ENCODE peak calls at places on chromosomes 1 and 21, in ten cellular contexts. Z is IMR-90, U is cardiac fibroblast, M is tibial artery, I is AG09319, R is mesothelial cell of epicardium, E is GM20000, C is lung, O is endothelial cell of umbilical vein, Q is OCI-LY7. T is an unnamed sample.

GRCh38 chr1:110979154-110979553 is 15.4 kb upstream of the LRIF1 start:
- DNase-seq in Q (no peak), O (no peak), M (no peak), R (no peak), Z (no peak), E (no peak), C (no peak), I (no peak), U (no peak), T (no peak)

GRCh38 chr1:62725981-62726588 is 37.9 kb upstream of the DOCK7 start:
- DNase-seq in E (no peak), U (no peak), Q (no peak), I (no peak), Z (peak), C (no peak), R (no peak), O (no peak), M (no peak), T (no peak)

GRCh38 chr1:247390116-247390791 is 25.7 kb upstream of the NLRP3 start:
- DNase-seq in U (peak), Q (peak), E (peak), O (peak), I (peak), C (peak), R (peak), M (peak), Z (peak), T (peak)

GRCh38 chr1:19620786-19621185 is 23.3 kb upstream of the NBL1 start:
- DNase-seq in O (no peak), Q (no peak), Z (peak), U (peak), C (no peak), I (no peak), E (no peak), M (no peak), R (no peak), T (no peak)

GRCh38 chr1:221439008-221439733 is 302.7 kb downstream of the DUSP10 start:
- DNase-seq in U (peak), Z (peak), C (no peak), E (no peak), M (no peak), I (no peak), R (no peak), O (peak), Q (no peak), T (peak)

GRCh38 chr1:153778824-153779519 is 3.8 kb downstream of the SLC27A3 start:
- DNase-seq in O (no peak), R (no peak), I (no peak), E (no peak), C (no peak), U (no peak), Z (no peak), Q (no peak), M (no peak), T (no peak)

GRCh38 chr1:201554789-201555592 is 16.1 kb downstream of the NAV1 start:
- DNase-seq in U (no peak), M (no peak), I (no peak), Q (no peak), E (no peak), Z (no peak), O (no peak), C (no peak), R (no peak), T (no peak)

GRCh38 chr1:119179051-119179450 is 38.6 kb upstream of the WARS2 start:
- DNase-seq in C (no peak), R (no peak), Z (no peak), O (no peak), M (no peak), E (no peak), Q (no peak), U (no peak), I (no peak), T (no peak)

GRCh38 chr1:5220881-5221280 is 566.5 kb downstream of the AJAP1 start:
- DNase-seq in Q (peak), Z (no peak), I (no peak), R (no peak), E (no peak), C (no peak), O (no peak), M (no peak), U (no peak), T (no peak)

GRCh38 chr1:228842094-228842775 is 107.0 kb downstream of the RHOU start:
- DNase-seq in I (peak), Z (peak), M (peak), E (no peak), R (no peak), U (peak), C (peak), Q (no peak), O (peak), T (no peak)

GRCh38 chr1:243791586-243792267 is 58.3 kb downstream of the AKT3 start:
- DNase-seq in U (peak), Z (no peak), C (no peak), R (no peak), E (no peak), I (no peak), O (peak), Q (no peak), M (no peak), T (no peak)

GRCh38 chr1:210244746-210245367 is 12.3 kb downstream of the SERTAD4 start:
- DNase-seq in C (no peak), Q (no peak), E (no peak), U (peak), Z (no peak), R (no peak), O (no peak), M (no peak), I (no peak), T (no peak)

GRCh38 chr21:31136891-31137290 is 98.6 kb upstream of the KRTAP19-8 start:
- DNase-seq in C (no peak), M (no peak), E (peak), O (peak), Z (peak), R (no peak), I (no peak), U (peak), Q (no peak), T (no peak)

GRCh38 chr1:31822766-31823165 is 6.9 kb upstream of the SPOCD1 start:
- DNase-seq in E (no peak), Q (no peak), U (peak), R (no peak), C (no peak), M (no peak), I (no peak), Z (peak), O (no peak), T (no peak)

GRCh38 chr1:229410692-229411433 is 23.0 kb downstream of the ACTA1 start:
- DNase-seq in Z (peak), R (no peak), U (peak), O (no peak), Q (no peak), M (peak), C (peak), E (no peak), I (peak), T (peak)

GRCh38 chr1:162136760-162137537 is 67.5 kb downstream of the NOS1AP start:
- DNase-seq in M (no peak), R (no peak), U (peak), C (no peak), Q (no peak), I (peak), O (peak), E (no peak), Z (peak), T (no peak)

GRCh38 chr1:1038694-1039093 is 18.8 kb downstream of the AGRN start:
- DNase-seq in E (peak), I (no peak), Z (no peak), R (no peak), U (no peak), O (no peak), Q (peak), M (no peak), C (no peak), T (no peak)

GRCh38 chr1:9573723-9574122 is 15.0 kb upstream of the TMEM201 start:
- DNase-seq in Z (peak), U (peak), E (no peak), O (no peak), I (no peak), M (no peak), C (no peak), R (no peak), Q (peak), T (no peak)

GRCh38 chr1:205633421-205633976 is 1.7 kb upstream of the ELK4 start:
- DNase-seq in Q (no peak), R (no peak), O (peak), Z (peak), C (no peak), M (no peak), E (no peak), I (no peak), U (peak), T (no peak)

GRCh38 chr1:30765610-30766434 is 8.2 kb upstream of the LAPTM5 start:
- DNase-seq in R (no peak), E (no peak), U (no peak), C (no peak), O (no peak), Q (no peak), Z (no peak), M (no peak), I (no peak), T (peak)

GRCh38 chr1:9248341-9249262 is 14.0 kb downstream of the H6PD start:
- DNase-seq in Z (no peak), Q (no peak), U (no peak), M (no peak), E (no peak), O (no peak), C (no peak), R (no peak), I (no peak), T (no peak)

GRCh38 chr1:185229981-185230380 is 73.0 kb downstream of the SWT1 start:
- DNase-seq in Z (no peak), E (no peak), R (no peak), O (no peak), I (no peak), Q (no peak), M (no peak), C (no peak), U (no peak), T (no peak)

GRCh38 chr1:65469889-65470340 is 49.4 kb downstream of the LEPR start:
- DNase-seq in I (no peak), R (no peak), U (peak), C (no peak), M (no peak), Q (no peak), E (no peak), Z (peak), O (peak), T (no peak)

GRCh38 chr1:160767417-160768294 is 28.3 kb upstream of the LY9 start:
- DNase-seq in U (no peak), R (no peak), Q (no peak), Z (no peak), E (no peak), O (no peak), C (no peak), I (no peak), M (no peak), T (peak)

DNA sequence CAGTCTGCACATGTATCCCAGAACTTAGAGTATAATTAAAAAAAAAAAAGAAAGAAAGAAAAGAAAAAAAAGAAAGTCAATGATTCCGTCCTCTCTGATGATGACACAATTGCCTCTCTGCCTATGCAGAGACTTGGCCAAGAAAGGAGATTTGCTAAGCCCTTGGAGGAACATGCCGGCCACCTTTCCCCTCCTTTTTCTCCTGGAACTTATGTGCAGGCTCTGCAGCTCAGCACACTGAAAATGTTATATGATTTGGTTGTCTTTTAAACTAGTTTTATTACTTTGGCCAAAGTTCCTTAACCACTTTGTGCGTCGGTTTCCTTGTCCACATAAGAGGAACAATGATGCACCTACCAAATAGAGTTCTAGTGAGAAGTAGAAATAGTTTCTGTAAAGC is 111.4 kb upstream of the ZNF644 start:
- DNase-seq in Q (no peak), M (no peak), R (no peak), E (no peak), I (no peak), U (no peak), O (no peak), C (no peak), Z (no peak), T (no peak)
- TF ChIP-seq CTCF in Q (no peak), M (no peak), R (no peak), E (no peak), I (no peak), U (no peak), O (no peak), C (no peak), Z (no peak), T (no peak)

GRCh38 chr21:23853796-23854379 is 1753.4 kb downstream of the MRPL39 start:
- DNase-seq in M (no peak), R (no peak), O (peak), C (no peak), I (no peak), U (peak), Z (peak), Q (peak), E (peak), T (peak)
- TF ChIP-seq CTCF in M (peak), R (no peak), O (no peak), C (no peak), I (no peak), U (peak), Z (peak), Q (peak), E (no peak), T (peak)

DNA sequence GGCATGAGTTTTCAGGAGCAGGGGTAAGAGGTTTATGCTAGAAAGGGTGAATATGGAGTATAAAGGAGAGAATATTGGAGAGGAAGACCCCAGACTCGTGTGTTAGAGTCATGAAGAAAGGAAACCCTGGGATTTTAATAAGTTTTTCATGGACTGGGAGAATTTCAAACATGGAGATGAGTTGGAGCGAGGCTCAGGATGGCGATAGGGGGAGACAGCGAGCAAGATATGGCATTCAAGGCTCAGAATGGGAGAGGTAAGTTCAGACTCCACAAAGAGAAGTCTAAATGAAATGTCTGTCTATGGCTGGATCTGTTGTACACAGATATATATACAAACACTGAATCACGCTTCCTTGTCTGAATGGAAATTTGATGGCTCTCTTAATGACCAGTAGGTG is 92.5 kb downstream of the LRRC40 start:
- DNase-seq in R (no peak), I (no peak), O (no peak), C (no peak), Z (no peak), Q (no peak), E (no peak), U (no peak), M (no peak), T (no peak)
- TF ChIP-seq CTCF in R (no peak), I (no peak), O (no peak), C (no peak), Z (no peak), Q (peak), E (peak), U (no peak), M (no peak), T (no peak)

GRCh38 chr1:24970926-24971530 is 41.0 kb upstream of the RUNX3 start:
- DNase-seq in C (no peak), M (no peak), O (no peak), R (no peak), I (no peak), U (no peak), Q (no peak), E (no peak), Z (peak), T (peak)

GRCh38 chr1:24968941-24969585 is 39.0 kb upstream of the RUNX3 start:
- DNase-seq in Z (no peak), C (no peak), E (no peak), I (no peak), R (no peak), O (no peak), U (no peak), Q (no peak), M (no peak), T (peak)

GRCh38 chr1:24971539-24971938 is 41.5 kb upstream of the RUNX3 start:
- DNase-seq in Z (no peak), M (no peak), R (no peak), Q (no peak), C (no peak), I (no peak), E (no peak), O (no peak), U (no peak), T (peak)

GRCh38 chr1:24969616-24970398 is 39.7 kb upstream of the RUNX3 start:
- DNase-seq in U (no peak), E (no peak), I (no peak), Z (no peak), O (no peak), M (no peak), R (no peak), C (no peak), Q (no peak), T (peak)

GRCh38 chr1:24970399-24970753 is 40.3 kb upstream of the RUNX3 start:
- DNase-seq in R (no peak), U (peak), Z (peak), Q (no peak), M (no peak), O (no peak), I (no peak), E (no peak), C (no peak), T (peak)
- TF ChIP-seq CTCF in R (no peak), U (peak), Z (peak), Q (no peak), M (no peak), O (no peak), I (no peak), E (no peak), C (no peak), T (peak)

T was measured in activated CD8-positive, alpha-beta T cell treated with anti-CD3 and anti-CD28 coated beads for 36 hours.